ENCODE peak calls at places on chromosomes 4 and X, in six cellular contexts. Q is AG20443, I is EH, N is psoas muscle, D is posterior cingulate gyrus, S is cardiac muscle cell. H is an unnamed sample.

GRCh38 chr4:112881842-112882241 is 167.6 kb upstream of the ANK2 start:
- DNase-seq in S (peak), I (no peak), Q (peak), N (peak), D (no peak), H (no peak)

GRCh38 chr4:107862658-107863057 is 37.9 kb downstream of the SGMS2 start:
- DNase-seq in D (no peak), N (no peak), Q (no peak), I (peak), S (peak), H (no peak)

GRCh38 chrX:16986169-16986568 is 39.7 kb downstream of the REPS2 start:
- DNase-seq in S (no peak), N (no peak), Q (no peak), D (no peak), I (no peak), H (no peak)

GRCh38 chr4:158255727-158256324 is 45.5 kb downstream of the TMEM144 start:
- DNase-seq in S (peak), I (peak), Q (peak), D (no peak), N (no peak), H (no peak)

GRCh38 chr4:121189811-121190210 is 25.7 kb upstream of the TNIP3 start:
- DNase-seq in I (no peak), Q (no peak), D (no peak), S (no peak), N (no peak), H (no peak)

GRCh38 chrX:33183366-33183765 is 28.0 kb downstream of the DMD start:
- DNase-seq in D (no peak), N (peak), I (no peak), S (peak), Q (no peak), H (no peak)

GRCh38 chr4:123250843-123251242 is 145.8 kb upstream of the SPRY1 start:
- DNase-seq in D (no peak), I (peak), S (peak), N (no peak), Q (no peak), H (no peak)

GRCh38 chr4:3791910-3792542 is 25.8 kb downstream of the ADRA2C start:
- DNase-seq in Q (peak), D (no peak), I (peak), N (peak), S (peak), H (peak)

GRCh38 chr4:19803406-19803805 is 448.3 kb upstream of the SLIT2 start:
- DNase-seq in N (no peak), D (no peak), Q (peak), I (peak), S (no peak), H (no peak)

GRCh38 chrX:48927736-48928382 is 9.0 kb upstream of the PIM2 start:
- DNase-seq in I (no peak), N (no peak), D (no peak), Q (no peak), S (no peak), H (no peak)

H was measured in nephron progenitor cell.